ENCODE peak calls at places on chromosomes 2 and 18, in eight cellular contexts. F, Y, L, D, P, V, M and K are unnamed samples.

GRCh38 chr18:73007195-73007934 is 139.6 kb upstream of the NETO1 start:
- DNase-seq in F (no peak), Y (no peak), L (no peak), D (no peak), P (peak; percentile 45), V (no peak), M (no peak), K (no peak)

GRCh38 chr18:74292541-74292858 is 737 bp upstream of the CYB5A start:
- DNase-seq in F (no peak), Y (no peak), L (peak; percentile 7), D (no peak), P (no peak), V (no peak), M (no peak), K (no peak)

GRCh38 chr2:127403460-127403859 is 14.8 kb upstream of the PROC start:
- DNase-seq in F (no peak), Y (no peak), L (no peak), D (no peak), P (no peak), V (no peak), M (no peak), K (no peak)

GRCh38 chr2:20728114-20728758 is 61.3 kb downstream of the GDF7 start:
- DNase-seq in F (no peak), Y (no peak), L (no peak), D (no peak), P (peak; percentile 29), V (no peak), M (no peak), K (no peak)

GRCh38 chr2:217099561-217099960 is 239.7 kb upstream of the TNP1 start:
- DNase-seq in F (no peak), Y (no peak), L (no peak), D (peak; percentile 18), P (peak; percentile 16), V (no peak), M (no peak), K (no peak)

GRCh38 chr2:235300368-235301201 is 193.3 kb upstream of the AGAP1 start:
- DNase-seq in F (no peak), Y (no peak), L (no peak), D (peak; percentile 64), P (peak; percentile 79), V (no peak), M (no peak), K (peak; percentile 90)

GRCh38 chr2:134231965-134232340 is 21.9 kb upstream of the MGAT5 start:
- DNase-seq in F (no peak), Y (peak; percentile 49), L (no peak), D (peak; percentile 85), P (peak; percentile 51), V (no peak), M (no peak), K (no peak)

GRCh38 chr2:3659447-3660432 is 1.7 kb downstream of the ALLC start:
- DNase-seq in F (no peak), Y (no peak), L (no peak), D (no peak), P (no peak), V (no peak), M (peak; percentile 47), K (no peak)

GRCh38 chr2:38997784-38998183 is 108.1 kb downstream of the ARHGEF33 start:
- DNase-seq in F (no peak), Y (peak; percentile 90), L (no peak), D (peak; percentile 78), P (peak; percentile 90), V (no peak), M (no peak), K (peak; percentile 81)

GRCh38 chr2:239230318-239231052 is 170.3 kb downstream of the HDAC4 start:
- DNase-seq in F (no peak), Y (no peak), L (no peak), D (no peak), P (no peak), V (no peak), M (no peak), K (no peak)

GRCh38 chr18:76348267-76349066 is 146.6 kb downstream of the ZNF516 start:
- DNase-seq in F (no peak), Y (no peak), L (no peak), D (no peak), P (no peak), V (peak; percentile 48), M (no peak), K (no peak)

GRCh38 chr18:7901657-7902056 is 334.5 kb downstream of the PTPRM start:
- DNase-seq in F (no peak), Y (no peak), L (no peak), D (no peak), P (no peak), V (no peak), M (no peak), K (no peak)

GRCh38 chr2:174594451-174594850 is 3.2 kb downstream of the WIPF1 start:
- DNase-seq in F (no peak), Y (no peak), L (no peak), D (no peak), P (no peak), V (no peak), M (no peak), K (no peak)

GRCh38 chr18:49669403-49669802 is 107.5 kb downstream of the LIPG start:
- DNase-seq in F (no peak), Y (no peak), L (no peak), D (no peak), P (no peak), V (no peak), M (no peak), K (no peak)

GRCh38 chr2:127254386-127254981 is 34.4 kb upstream of the CYP27C1 start:
- DNase-seq in F (no peak), Y (peak; percentile 11), L (no peak), D (peak; percentile 55), P (peak; percentile 12), V (no peak), M (no peak), K (peak; percentile 2)

GRCh38 chr2:206045251-206045650 is 40.7 kb downstream of the INO80D start:
- DNase-seq in F (no peak), Y (no peak), L (no peak), D (peak; percentile 31), P (no peak), V (no peak), M (no peak), K (no peak)

GRCh38 chr2:165793779-165794519 is at the start of gene GALNT3:
- DNase-seq in F (peak; percentile 37), Y (no peak), L (peak; percentile 45), D (peak; percentile 14), P (no peak), V (peak; percentile 61), M (peak; percentile 52), K (no peak)

GRCh38 chr18:7237670-7238272 is 6.9 kb downstream of the LRRC30 start:
- DNase-seq in F (no peak), Y (no peak), L (no peak), D (no peak), P (no peak), V (no peak), M (no peak), K (no peak)

GRCh38 chr2:42935692-42936631 is 143.6 kb upstream of the HAAO start:
- DNase-seq in F (peak; percentile 62), Y (no peak), L (no peak), D (no peak), P (no peak), V (no peak), M (no peak), K (no peak)

GRCh38 chr2:19651466-19651865 is 250.3 kb downstream of the TTC32 start:
- DNase-seq in F (no peak), Y (no peak), L (no peak), D (no peak), P (peak; percentile 36), V (no peak), M (no peak), K (no peak)

GRCh38 chr2:184455616-184456015 is 142.7 kb upstream of the ZNF804A start:
- DNase-seq in F (no peak), Y (no peak), L (no peak), D (no peak), P (no peak), V (no peak), M (no peak), K (no peak)

GRCh38 chr2:15159751-15160177 is 401.4 kb downstream of the NBAS start:
- DNase-seq in F (no peak), Y (no peak), L (no peak), D (peak; percentile 43), P (peak; percentile 54), V (no peak), M (no peak), K (peak; percentile 32)

GRCh38 chr2:128623776-128624424 is 305.2 kb upstream of the HS6ST1 start:
- DNase-seq in F (peak; percentile 58), Y (peak; percentile 20), L (peak; percentile 79), D (peak; percentile 54), P (peak; percentile 94), V (no peak), M (no peak), K (peak; percentile 96)

GRCh38 chr2:128160616-128161275 is 69.7 kb downstream of the UGGT1 start:
- DNase-seq in F (no peak), Y (no peak), L (no peak), D (no peak), P (no peak), V (no peak), M (no peak), K (no peak)

GRCh38 chr18:29874519-29875098 is 1167.9 kb downstream of the DSC3 start:
- DNase-seq in F (no peak), Y (no peak), L (peak; percentile 4), D (peak; percentile 50), P (peak; percentile 53), V (peak; percentile 42), M (no peak), K (peak; percentile 29)